ENCODE peak calls at places on chromosomes 11 and 22, in four cellular contexts. H is germinal center; D is tibial artery; E is naive thymus-derived CD8-positive, alpha-beta T cell. N is an unnamed sample.

GRCh38 chr22:36435516-36436415 is 45.7 kb downstream of the TXN2 start:
- DNase-seq in D (no peak), H (peak), E (peak), N (no peak)

GRCh38 chr11:65019824-65020223 is 5.9 kb downstream of the ARL2 start:
- DNase-seq in H (no peak), D (no peak), E (no peak), N (no peak)

GRCh38 chr22:19473578-19473977 is 5.4 kb downstream of the UFD1 start:
- DNase-seq in H (no peak), E (no peak), D (no peak), N (peak)

GRCh38 chr11:111386611-111387150 is 7.6 kb upstream of the POU2AF1 start:
- DNase-seq in D (no peak), E (no peak), H (no peak), N (no peak)

GRCh38 chr11:95853138-95853537 is 62.8 kb downstream of the CEP57 start:
- DNase-seq in D (no peak), E (no peak), H (no peak), N (no peak)

GRCh38 chr22:42892571-42893316 is 35.7 kb upstream of the ARFGAP3 start:
- DNase-seq in H (no peak), E (no peak), D (no peak), N (peak)

GRCh38 chr11:65415499-65416340 is 6.9 kb upstream of the NEAT1 start:
- DNase-seq in E (peak), D (peak), H (no peak), N (no peak)

GRCh38 chr11:95455228-95455627 is 224.2 kb upstream of the SESN3 start:
- DNase-seq in H (no peak), D (no peak), E (no peak), N (no peak)

GRCh38 chr11:124207102-124207792 is 24.1 kb downstream of the OR10D3 start:
- DNase-seq in D (no peak), H (no peak), E (no peak), N (no peak)

GRCh38 chr11:11898648-11899047 is 56.9 kb downstream of the USP47 start:
- DNase-seq in E (no peak), H (no peak), D (no peak), N (no peak)

GRCh38 chr11:130531061-130531460 is 82.6 kb downstream of the ADAMTS15 start:
- DNase-seq in H (no peak), D (no peak), E (no peak), N (no peak)

GRCh38 chr22:38756631-38757463 is 1.0 kb upstream of the SUN2 start:
- DNase-seq in E (no peak), H (no peak), D (no peak), N (no peak)

GRCh38 chr11:119709638-119710346 is 19.2 kb downstream of the NECTIN1 start:
- DNase-seq in E (no peak), D (no peak), H (no peak), N (no peak)

GRCh38 chr22:35085621-35086020 is 19.7 kb downstream of the ISX start:
- DNase-seq in H (no peak), D (no peak), E (no peak), N (no peak)

GRCh38 chr11:2999464-2999998 is 7.4 kb upstream of the NAP1L4 start:
- DNase-seq in H (no peak), E (no peak), D (no peak), N (peak)

GRCh38 chr11:12724301-12725046 is 50.3 kb downstream of the TEAD1 start:
- DNase-seq in E (no peak), D (peak), H (no peak), N (peak)

GRCh38 chr11:46718155-46719019 is 626 bp upstream of the F2 start:
- DNase-seq in E (no peak), H (no peak), D (no peak), N (no peak)

GRCh38 chr11:36037031-36037430 is 93.2 kb downstream of the LDLRAD3 start:
- DNase-seq in D (no peak), H (no peak), E (no peak), N (peak)

GRCh38 chr11:133386262-133386661 is 146.0 kb downstream of the OPCML start:
- DNase-seq in H (no peak), D (no peak), E (no peak), N (no peak)

GRCh38 chr11:97269527-97269926 is 879.7 kb downstream of the JRKL start:
- DNase-seq in D (no peak), E (no peak), H (no peak), N (no peak)

GRCh38 chr11:111405551-111405950 is 26.5 kb upstream of the POU2AF1 start:
- DNase-seq in D (no peak), H (no peak), E (no peak), N (no peak)

GRCh38 chr11:102384419-102385052 is 37.5 kb downstream of the BIRC2 start:
- DNase-seq in D (no peak), H (no peak), E (no peak), N (no peak)

GRCh38 chr11:123616505-123617198 is 37.8 kb downstream of the SCN3B start:
- DNase-seq in H (no peak), D (no peak), E (no peak), N (peak)

GRCh38 chr11:96001037-96001436 is 77.1 kb upstream of the MTMR2 start:
- DNase-seq in D (peak), H (no peak), E (no peak), N (peak)

GRCh38 chr22:46994265-46994664 is 231.8 kb downstream of the TBC1D22A start:
- DNase-seq in E (no peak), H (no peak), D (no peak), N (no peak)

GRCh38 chr22:28802595-28803087 is 2.3 kb upstream of the XBP1 start:
- DNase-seq in D (no peak), E (no peak), H (no peak), N (no peak)

GRCh38 chr22:47918936-47919505 is 1156.6 kb downstream of the TBC1D22A start:
- DNase-seq in E (no peak), H (no peak), D (no peak), N (no peak)

GRCh38 chr11:111846640-111847039 is 24.7 kb downstream of the ALG9 start:
- DNase-seq in D (no peak), H (no peak), E (no peak), N (no peak)

GRCh38 chr11:623999-624704 is 603 bp downstream of the CDHR5 start:
- DNase-seq in E (peak), D (no peak), H (no peak), N (no peak)

GRCh38 chr11:121967131-121967689 is 148.8 kb downstream of the BLID start:
- DNase-seq in E (no peak), D (no peak), H (no peak), N (no peak)

GRCh38 chr11:123707606-123708205 is 33.8 kb downstream of the ZNF202 start:
- DNase-seq in E (peak), D (no peak), H (peak), N (peak)

GRCh38 chr11:62752994-62753735 is 795 bp downstream of the ZBTB3 start:
- DNase-seq in D (no peak), E (no peak), H (no peak), N (no peak)

GRCh38 chr11:34208266-34209135 is 103.1 kb downstream of the NAT10 start:
- DNase-seq in D (no peak), H (no peak), E (peak), N (no peak)

GRCh38 chr22:39545310-39546063 is 12.9 kb upstream of the RPS19BP1 start:
- DNase-seq in D (no peak), E (peak), H (no peak), N (no peak)